ENCODE peak calls at places on chromosomes 1 and 21, in four cellular contexts. K is body of pancreas, A is right lobe of liver, L is A549. F is an unnamed sample.

GRCh38 chr1:230425252-230426061 is 675 bp downstream of the PGBD5 start:
- DNase-seq in L (no peak), A (peak; percentile 25), K (peak; percentile 35), F (peak; percentile 23)

GRCh38 chr1:30886710-30887428 is 21.7 kb downstream of the SDC3 start:
- DNase-seq in K (no peak), A (no peak), L (no peak), F (no peak)

GRCh38 chr1:161209790-161210409 is 5.2 kb upstream of the FCER1G start:
- DNase-seq in A (peak; percentile 84), K (peak; percentile 86), L (peak; percentile 90), F (peak; percentile 82)

GRCh38 chr1:223334156-223334555 is 29.8 kb downstream of the SUSD4 start:
- DNase-seq in K (no peak), L (no peak), A (no peak), F (no peak)

GRCh38 chr21:46416551-46416950 is 42.1 kb upstream of the DIP2A start:
- DNase-seq in K (no peak), A (no peak), L (no peak), F (no peak)

GRCh38 chr1:235865565-235866206 is 1.0 kb downstream of the LYST start:
- DNase-seq in L (no peak), A (no peak), K (no peak), F (peak; percentile 68)

GRCh38 chr1:29956343-29957030 is 720.2 kb downstream of the PTPRU start:
- DNase-seq in A (no peak), L (no peak), K (no peak), F (no peak)

GRCh38 chr21:26389971-26390641 is 183.0 kb downstream of the CYYR1 start:
- DNase-seq in L (peak; percentile 10), A (no peak), K (no peak), F (no peak)

GRCh38 chr1:171226757-171227370 is 21.4 kb upstream of the FMO1 start:
- DNase-seq in A (no peak), L (peak; percentile 43), K (peak; percentile 54), F (peak; percentile 49)

GRCh38 chr1:168709896-168710305 is 19.1 kb downstream of the DPT start:
- DNase-seq in K (no peak), L (peak; percentile 77), A (no peak), F (no peak)

GRCh38 chr1:226002667-226003501 is 3.7 kb upstream of the SDE2 start:
- DNase-seq in A (peak; percentile 50), L (peak; percentile 25), K (peak; percentile 37), F (peak; percentile 78)

GRCh38 chr1:87279201-87279860 is 49.3 kb upstream of the LMO4 start:
- DNase-seq in A (no peak), L (no peak), K (peak; percentile 18), F (no peak)

GRCh38 chr21:40049031-40049958 is 182.1 kb downstream of the PCP4 start:
- DNase-seq in A (no peak), L (no peak), K (no peak), F (no peak)

GRCh38 chr1:119046429-119047039 is 58.4 kb upstream of the TBX15 start:
- DNase-seq in A (no peak), L (no peak), K (no peak), F (no peak)

GRCh38 chr1:244861683-244862082 is 2.7 kb downstream of the HNRNPU start:
- DNase-seq in A (no peak), K (no peak), L (no peak), F (peak; percentile 57)

GRCh38 chr1:23524716-23525401 is 6.2 kb downstream of the E2F2 start:
- DNase-seq in K (no peak), A (peak; percentile 55), L (no peak), F (peak; percentile 97)

GRCh38 chr1:228372183-228373003 is 34.2 kb downstream of the TRIM11 start:
- DNase-seq in A (peak; percentile 20), L (no peak), K (peak; percentile 65), F (no peak)

GRCh38 chr1:150553392-150554085 is 4.3 kb downstream of the ADAMTSL4 start:
- DNase-seq in K (no peak), L (no peak), A (no peak), F (no peak)

GRCh38 chr1:39538531-39539251 is 37.9 kb downstream of the PABPC4 start:
- DNase-seq in L (no peak), K (no peak), A (no peak), F (no peak)

GRCh38 chr1:109274533-109275476 is 8.1 kb downstream of the PSRC1 start:
- DNase-seq in L (peak; percentile 76), A (peak; percentile 64), K (peak; percentile 53), F (no peak)

GRCh38 chr1:19385236-19385635 is 73.1 kb downstream of the SLC66A1 start:
- DNase-seq in L (no peak), K (no peak), A (no peak), F (no peak)

GRCh38 chr1:238177960-238178359 is 287.2 kb upstream of the ZP4 start:
- DNase-seq in L (no peak), K (no peak), A (no peak), F (no peak)

GRCh38 chr1:150650193-150650592 is 20.8 kb upstream of the ENSA start:
- DNase-seq in L (no peak), K (peak; percentile 87), A (no peak), F (no peak)

GRCh38 chr1:150365945-150366344 is 2.0 kb downstream of the RPRD2 start:
- DNase-seq in A (no peak), L (no peak), K (no peak), F (peak; percentile 48)

GRCh38 chr1:89719502-89720306 is 86.8 kb downstream of the LRRC8C start:
- DNase-seq in A (no peak), K (no peak), L (no peak), F (peak; percentile 76)

GRCh38 chr1:163082971-163083370 is 13.8 kb downstream of the RGS4 start:
- DNase-seq in K (no peak), L (no peak), A (no peak), F (no peak)

DNA sequence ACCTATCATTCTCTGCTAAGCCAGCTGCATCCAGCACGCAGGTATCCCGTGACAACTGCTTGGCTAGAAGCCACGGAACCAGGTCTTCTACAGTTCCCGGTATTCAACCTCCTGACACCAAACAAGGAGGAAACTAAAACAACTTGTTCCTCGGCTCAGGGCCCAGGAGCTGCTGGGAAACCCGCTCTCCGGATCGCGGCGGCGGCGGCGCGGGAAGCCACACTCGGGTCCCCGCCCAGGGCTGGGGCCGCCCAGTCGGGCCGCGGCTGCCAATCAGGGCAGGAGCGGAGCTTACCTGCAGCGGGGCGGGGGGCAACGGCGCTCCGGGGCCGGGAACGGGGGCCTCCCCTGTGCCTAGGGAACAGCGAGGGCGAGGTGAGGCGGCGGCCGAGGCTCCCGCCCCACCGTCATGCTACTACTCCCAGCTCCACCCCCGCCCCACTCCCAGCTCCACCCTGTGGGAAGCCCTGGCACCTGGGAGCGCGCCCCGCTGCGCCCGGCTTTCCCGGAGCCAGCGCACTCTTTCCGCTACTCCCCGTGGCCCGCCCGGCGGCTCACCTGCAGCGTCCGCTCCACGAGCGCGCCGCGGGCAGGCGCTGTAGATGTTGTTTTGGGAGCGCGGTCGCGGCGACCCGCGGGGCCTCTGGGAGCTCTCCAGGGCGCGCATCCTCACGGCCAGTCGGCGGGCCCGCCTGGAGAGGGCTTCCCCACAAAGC is 12.1 kb downstream of the IL24 start:
- DNase-seq in A (peak; percentile 86), L (peak; percentile 73), K (peak; percentile 94), F (no peak)
- TF ChIP-seq POLR2A in A (no peak), L (no peak), K (peak; percentile 64), F (no peak)

GRCh38 chr21:33266050-33266783 is at the start of gene IL10RB:
- DNase-seq in A (peak; percentile 88), L (peak; percentile 64), K (peak; percentile 78), F (peak; percentile 86)

GRCh38 chr21:33268736-33269441 is 2.7 kb downstream of the IL10RB start:
- DNase-seq in A (peak; percentile 93), K (peak; percentile 99), L (no peak), F (no peak)

GRCh38 chr21:33267250-33267649 is 1.1 kb downstream of the IL10RB start:
- DNase-seq in K (no peak), L (no peak), A (no peak), F (no peak)

GRCh38 chr21:33266784-33267135 is 593 bp downstream of the IL10RB start:
- DNase-seq in K (no peak), A (peak; percentile 46), L (no peak), F (no peak)

DNA sequence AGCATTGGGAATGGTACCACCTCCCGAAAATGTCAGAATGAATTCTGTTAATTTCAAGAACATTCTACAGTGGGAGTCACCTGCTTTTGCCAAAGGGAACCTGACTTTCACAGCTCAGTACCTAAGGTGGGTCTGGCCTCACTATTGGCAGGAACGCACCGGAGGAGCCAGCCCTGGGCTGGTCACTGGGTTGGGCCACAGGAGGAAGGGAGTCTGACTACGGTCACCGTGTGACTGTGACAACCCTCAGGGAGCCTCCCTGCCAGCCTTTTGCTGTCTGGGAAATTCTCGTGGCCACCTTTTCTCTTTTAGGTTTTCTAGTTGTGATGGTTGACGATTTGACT is 2.2 kb downstream of the IL10RB start:
- DNase-seq in A (no peak), K (no peak), L (no peak), F (no peak)
- TF ChIP-seq POLR2A in A (no peak), K (no peak), L (no peak), F (no peak)

DNA sequence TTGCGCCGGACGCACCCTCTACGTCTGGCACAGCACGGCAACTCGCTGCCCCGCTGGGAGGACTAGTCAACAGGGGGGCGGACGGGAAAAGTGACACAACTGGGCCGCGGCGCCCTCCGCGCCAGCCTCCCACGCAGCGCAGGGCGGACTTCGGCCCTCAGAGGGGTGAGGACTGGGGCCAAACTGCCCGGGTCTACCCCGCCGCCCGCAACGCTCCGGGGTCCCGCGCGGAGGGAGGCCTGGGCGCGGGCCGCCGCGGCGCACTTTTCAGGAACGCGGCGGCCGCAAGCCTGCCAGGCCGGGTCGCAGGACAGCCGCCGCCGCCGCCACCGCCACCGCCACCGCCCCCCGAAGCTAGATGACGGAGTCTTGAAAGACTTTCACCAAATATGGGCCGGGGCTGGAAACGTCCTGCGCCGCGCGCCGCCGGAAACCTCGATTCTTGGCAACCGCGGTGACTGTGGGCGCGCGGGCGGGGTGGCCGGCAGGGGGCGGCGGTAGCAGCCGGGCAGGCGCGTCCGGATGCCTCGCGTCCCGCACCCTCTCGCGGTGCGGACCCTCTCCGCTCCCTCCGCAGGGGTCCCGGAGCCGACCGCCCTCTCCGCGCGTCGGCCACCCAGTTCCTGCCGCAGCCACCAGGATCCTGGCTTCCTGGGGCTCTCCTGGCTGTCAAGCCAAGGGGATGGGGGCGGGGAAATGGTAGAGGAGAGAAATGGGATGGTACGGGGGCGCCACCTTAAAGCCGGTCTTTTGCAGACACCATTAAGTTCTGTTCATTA is 3.7 kb upstream of the CCN1 start:
- DNase-seq in A (peak; percentile 87), L (peak; percentile 43), K (peak; percentile 88), F (peak; percentile 82)
- TF ChIP-seq POLR2A in A (peak; percentile 86), L (peak; percentile 34), K (peak; percentile 83), F (no peak)

DNA sequence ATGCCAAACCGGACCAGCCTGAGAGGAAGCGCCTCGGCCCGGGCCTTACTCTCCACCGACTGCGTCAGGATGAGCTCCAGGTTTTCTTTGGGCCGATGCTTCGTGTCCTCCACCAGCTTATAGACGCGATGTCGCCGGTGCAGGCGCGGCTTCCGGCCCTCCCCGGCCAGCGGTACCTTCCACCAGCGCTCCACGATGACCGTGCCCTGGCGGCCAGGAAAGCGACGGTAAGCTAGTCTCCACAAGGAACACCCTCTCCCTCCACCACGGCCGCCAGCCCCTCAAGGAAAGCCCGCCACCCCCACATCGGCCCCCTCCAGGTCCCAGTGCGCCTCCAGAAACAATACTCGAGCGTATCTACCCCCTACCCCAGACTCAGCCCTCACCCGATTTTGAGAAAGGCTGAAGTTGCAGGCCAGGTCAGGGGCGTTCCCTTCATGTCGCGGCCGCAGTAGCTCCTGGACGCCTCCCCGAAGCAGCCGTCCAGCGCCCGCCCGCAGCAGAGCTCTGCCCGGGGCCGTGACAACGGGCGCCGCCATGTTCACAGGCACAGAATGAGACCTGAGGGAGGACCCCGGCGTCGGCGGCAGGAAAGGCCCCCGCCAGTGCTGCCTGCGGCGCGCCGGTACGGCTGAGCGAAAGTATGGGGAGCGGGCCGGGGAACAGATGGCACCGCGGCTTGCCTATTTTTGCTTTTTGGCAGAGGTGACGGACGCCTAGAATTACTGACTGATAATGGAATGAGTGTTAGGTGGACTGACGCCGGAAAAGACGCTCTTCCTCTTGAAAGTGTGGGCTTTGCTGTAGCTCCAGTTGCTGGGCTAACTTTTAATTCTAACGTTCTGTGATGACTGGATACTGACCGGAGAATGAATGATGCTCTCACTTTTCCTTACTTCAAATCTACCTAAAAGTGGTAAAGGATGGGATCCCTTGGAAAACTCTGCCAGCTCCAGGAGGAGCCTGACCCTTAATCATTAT is at the start of gene MRPL9:
- DNase-seq in L (peak; percentile 92), K (peak; percentile 90), A (peak; percentile 85), F (peak; percentile 90)
- TF ChIP-seq POLR2A in L (peak; percentile 65), K (peak; percentile 87), A (peak; percentile 67), F (peak; percentile 76)